ENCODE peak calls at places on chromosomes 7 and 10, in ten cellular contexts. A is CD8-positive, alpha-beta T cell; Q is activated CD4-positive, alpha-beta T cell treated with anti-CD3 and anti-CD28 coated beads, Interleukin-2, amount 50 U/mL, for 24 hours; M is stimulated activated CD4-positive, alpha-beta T cell treated with anti-CD3 and anti-CD28 coated beads, Interleukin-2, amount 100 ng/mL, for 48 hours; D is amniotic stem cell; R is cardiac fibroblast; K is NCI-H1417; C is frontal cortex; P is activated naive CD4-positive, alpha-beta T cell treated with anti-CD3 and anti-CD28 coated beads for 36 hours; X is A172. F is an unnamed sample.

GRCh38 chr7:20358106-20358505 is 27.4 kb downstream of the ITGB8 start:
- DNase-seq in A (no peak), Q (no peak), M (no peak), D (no peak), R (no peak), K (no peak), C (no peak), P (no peak), X (no peak), F (no peak)

GRCh38 chr10:102312683-102313082 is 67.4 kb downstream of the GBF1 start:
- DNase-seq in A (no peak), Q (no peak), M (no peak), D (no peak), R (peak; percentile 60), K (no peak), C (no peak), P (peak; percentile 7), X (no peak), F (no peak)

GRCh38 chr10:80444646-80445319 is 9.3 kb upstream of the TSPAN14 start:
- DNase-seq in A (peak; percentile 62), Q (peak; percentile 43), M (peak; percentile 53), D (peak; percentile 46), R (peak; percentile 87), K (peak; percentile 60), C (peak; percentile 69), P (peak; percentile 82), X (peak; percentile 76), F (no peak)

GRCh38 chr10:66151346-66151745 is 774.5 kb upstream of the LRRTM3 start:
- DNase-seq in A (no peak), Q (no peak), M (no peak), D (no peak), R (peak; percentile 44), K (no peak), C (no peak), P (no peak), X (no peak), F (no peak)

GRCh38 chr7:48154792-48155413 is 16.4 kb upstream of the ABCA13 start:
- DNase-seq in A (no peak), Q (no peak), M (peak; percentile 9), D (peak; percentile 49), R (peak; percentile 69), K (no peak), C (no peak), P (peak; percentile 55), X (peak; percentile 67), F (no peak)

GRCh38 chr7:76268376-76268775 is 34.1 kb upstream of the HSPB1 start:
- DNase-seq in A (no peak), Q (no peak), M (no peak), D (no peak), R (no peak), K (no peak), C (no peak), P (no peak), X (no peak), F (no peak)

GRCh38 chr10:51879238-51879637 is 179.8 kb upstream of the CSTF2T start:
- DNase-seq in A (no peak), Q (no peak), M (no peak), D (peak; percentile 88), R (peak; percentile 100), K (no peak), C (no peak), P (peak; percentile 55), X (peak; percentile 11), F (no peak)

GRCh38 chr10:26858707-26859034 is 2.1 kb downstream of the ABI1 start:
- DNase-seq in A (no peak), Q (no peak), M (no peak), D (no peak), R (peak; percentile 53), K (no peak), C (no peak), P (no peak), X (peak; percentile 8), F (no peak)

GRCh38 chr10:73110345-73110849 is at the start of gene NUDT13:
- DNase-seq in A (peak; percentile 25), Q (no peak), M (peak; percentile 27), D (peak; percentile 38), R (peak; percentile 84), K (peak; percentile 35), C (peak; percentile 53), P (peak; percentile 65), X (peak; percentile 88), F (peak; percentile 20)

GRCh38 chr10:129963076-129963830 is 821 bp downstream of the EBF3 start:
- DNase-seq in A (no peak), Q (no peak), M (no peak), D (no peak), R (peak; percentile 73), K (no peak), C (peak; percentile 50), P (no peak), X (no peak), F (no peak)

GRCh38 chr10:929965-930364 is 1.5 kb downstream of the LARP4B start:
- DNase-seq in A (no peak), Q (no peak), M (no peak), D (no peak), R (no peak), K (no peak), C (no peak), P (no peak), X (no peak), F (no peak)

GRCh38 chr7:132371948-132372347 is 204.3 kb downstream of the PLXNA4 start:
- DNase-seq in A (no peak), Q (no peak), M (no peak), D (no peak), R (no peak), K (no peak), C (no peak), P (no peak), X (no peak), F (no peak)

GRCh38 chr10:17200885-17201164 is 647 bp downstream of the TRDMT1 start:
- DNase-seq in A (no peak), Q (no peak), M (no peak), D (no peak), R (peak; percentile 71), K (no peak), C (peak; percentile 44), P (peak; percentile 49), X (peak; percentile 71), F (no peak)

GRCh38 chr10:124543146-124543545 is 81.5 kb downstream of the LHPP start:
- DNase-seq in A (no peak), Q (no peak), M (no peak), D (no peak), R (no peak), K (no peak), C (no peak), P (no peak), X (no peak), F (no peak)

GRCh38 chr10:5564537-5565204 is 39.9 kb downstream of the CALML3 start:
- DNase-seq in A (peak; percentile 23), Q (no peak), M (no peak), D (no peak), R (peak; percentile 7), K (no peak), C (no peak), P (peak; percentile 48), X (no peak), F (peak; percentile 3)

GRCh38 chr10:68957284-68957615 is 1.3 kb downstream of the DDX21 start:
- DNase-seq in A (no peak), Q (no peak), M (no peak), D (no peak), R (no peak), K (no peak), C (no peak), P (no peak), X (no peak), F (no peak)

GRCh38 chr7:99440195-99440594 is 1.5 kb downstream of the CPSF4 start:
- DNase-seq in A (no peak), Q (no peak), M (no peak), D (no peak), R (no peak), K (no peak), C (no peak), P (no peak), X (no peak), F (no peak)